ENCODE peak calls at places on chromosomes 3 and 15, in six cellular contexts. U is NCI-H1105, C is SW 1271, V is T follicular helper cell, R is GF-D8, L is progenitor cell of endocrine pancreas. H is an unnamed sample.

GRCh38 chr3:37520802-37521350 is 340.8 kb upstream of the CTDSPL start:
- DNase-seq in U (no peak), C (no peak), V (no peak), R (no peak), L (no peak), H (no peak)

GRCh38 chr15:76347507-76348055 is 11.0 kb downstream of the ISL2 start:
- DNase-seq in U (no peak), C (no peak), V (no peak), R (no peak), L (no peak), H (no peak)

GRCh38 chr3:25588441-25589103 is 76.1 kb downstream of the TOP2B start:
- DNase-seq in U (no peak), C (no peak), V (no peak), R (no peak), L (no peak), H (no peak)

GRCh38 chr3:63995056-63995576 is 28.2 kb downstream of the PSMD6 start:
- DNase-seq in U (no peak), C (no peak), V (no peak), R (no peak), L (no peak), H (no peak)

GRCh38 chr3:3577823-3578222 is 221.4 kb upstream of the LRRN1 start:
- DNase-seq in U (no peak), C (no peak), V (no peak), R (no peak), L (no peak), H (no peak)

GRCh38 chr15:91135201-91136130 is 35.4 kb downstream of the SV2B start:
- DNase-seq in U (no peak), C (no peak), V (no peak), R (no peak), L (no peak), H (no peak)

GRCh38 chr3:5187920-5188418 is 462 bp downstream of the EDEM1 start:
- DNase-seq in U (no peak), C (no peak), V (peak; percentile 30), R (no peak), L (peak; percentile 13), H (peak; percentile 36)

GRCh38 chr15:63465104-63465503 is 39.3 kb upstream of the USP3 start:
- DNase-seq in U (no peak), C (no peak), V (no peak), R (no peak), L (no peak), H (no peak)

GRCh38 chr3:100260081-100260684 is 609 bp upstream of the TBC1D23 start:
- DNase-seq in U (peak; percentile 24), C (no peak), V (no peak), R (peak; percentile 73), L (peak; percentile 13), H (no peak)

GRCh38 chr3:149839874-149840273 is 26.9 kb downstream of the RNF13 start:
- DNase-seq in U (no peak), C (no peak), V (no peak), R (no peak), L (no peak), H (no peak)

GRCh38 chr15:31326729-31327673 is at the start of gene KLF13:
- DNase-seq in U (peak; percentile 46), C (no peak), V (peak; percentile 71), R (no peak), L (no peak), H (peak; percentile 40)

GRCh38 chr3:64954995-64955636 is 267.3 kb upstream of the ADAMTS9 start:
- DNase-seq in U (no peak), C (no peak), V (no peak), R (no peak), L (no peak), H (no peak)

GRCh38 chr3:96478496-96478895 is 335.9 kb upstream of the EPHA6 start:
- DNase-seq in U (no peak), C (no peak), V (no peak), R (no peak), L (no peak), H (no peak)

GRCh38 chr15:43105077-43105769 is 615 bp downstream of the UBR1 start:
- DNase-seq in U (peak; percentile 2), C (no peak), V (no peak), R (no peak), L (no peak), H (peak; percentile 7)

H was measured in HEK293T.